ENCODE peak calls at places on chromosome 21, in five cellular contexts. D is spleen, F is Caco-2, N is OCI-LY7, O is lower leg skin. W is an unnamed sample.
A peak's percentile ranks its signal among the peaks of the same experiment; 100 is the strongest.

GRCh38 chr21:38349111-38349746 is 92.4 kb downstream of the KCNJ15 start:
- DNase-seq in N (no peak), O (no peak), F (no peak), D (no peak), W (no peak)

GRCh38 chr21:25835397-25835796 is 100.6 kb downstream of the GABPA start:
- DNase-seq in F (no peak), D (no peak), N (no peak), O (no peak), W (no peak)

GRCh38 chr21:44434568-44434925 is 20.8 kb upstream of the LRRC3 start:
- DNase-seq in F (no peak), N (no peak), O (peak; percentile 54), D (peak; percentile 53), W (peak; percentile 1)

GRCh38 chr21:19807231-19807630 is 1191.0 kb upstream of the NCAM2 start:
- DNase-seq in N (no peak), F (no peak), D (no peak), O (no peak), W (no peak)

GRCh38 chr21:31107151-31107785 is 69.0 kb upstream of the KRTAP19-8 start:
- DNase-seq in F (no peak), D (no peak), N (no peak), O (no peak), W (no peak)

GRCh38 chr21:42063206-42063577 is 7.9 kb upstream of the UMODL1 start:
- DNase-seq in F (no peak), N (peak; percentile 83), O (no peak), D (peak; percentile 86), W (no peak)

GRCh38 chr21:35982717-35983116 is 77.6 kb downstream of the SETD4 start:
- DNase-seq in O (no peak), N (no peak), D (no peak), F (peak; percentile 18), W (no peak)

GRCh38 chr21:16534408-16535099 is 804.8 kb downstream of the USP25 start:
- DNase-seq in O (peak; percentile 94), N (no peak), F (no peak), D (no peak), W (no peak)

GRCh38 chr21:43269461-43269860 is 100.7 kb downstream of the CRYAA start:
- DNase-seq in N (peak; percentile 54), F (no peak), D (peak; percentile 75), O (no peak), W (no peak)

GRCh38 chr21:8990326-8991087 is 1530.9 kb upstream of the TPTE start:
- DNase-seq in O (peak; percentile 70), D (no peak), F (no peak), N (no peak), W (no peak)

GRCh38 chr21:41726970-41727783 is 39.7 kb downstream of the RIPK4 start:
- DNase-seq in F (peak; percentile 49), D (no peak), O (peak; percentile 93), N (no peak), W (no peak)

GRCh38 chr21:40049031-40049958 is 182.1 kb downstream of the PCP4 start:
- DNase-seq in D (no peak), F (no peak), N (no peak), O (no peak), W (no peak)

GRCh38 chr21:42377951-42378340 is 11.6 kb upstream of the TFF1 start:
- DNase-seq in D (peak; percentile 47), O (no peak), N (no peak), F (no peak), W (no peak)

GRCh38 chr21:32393677-32394001 is 827 bp upstream of the URB1 start:
- DNase-seq in O (no peak), D (no peak), F (no peak), N (no peak), W (no peak)

GRCh38 chr21:32391755-32392154 is 1.1 kb downstream of the URB1 start:
- DNase-seq in O (no peak), D (no peak), F (no peak), N (no peak), W (no peak)

GRCh38 chr21:32392299-32392879 is 423 bp downstream of the URB1 start:
- DNase-seq in F (no peak), N (peak; percentile 30), D (no peak), O (no peak), W (no peak)

GRCh38 chr21:32389337-32390015 is 3.3 kb downstream of the URB1 start:
- DNase-seq in O (no peak), F (no peak), D (peak; percentile 29), N (no peak), W (no peak)

DNA sequence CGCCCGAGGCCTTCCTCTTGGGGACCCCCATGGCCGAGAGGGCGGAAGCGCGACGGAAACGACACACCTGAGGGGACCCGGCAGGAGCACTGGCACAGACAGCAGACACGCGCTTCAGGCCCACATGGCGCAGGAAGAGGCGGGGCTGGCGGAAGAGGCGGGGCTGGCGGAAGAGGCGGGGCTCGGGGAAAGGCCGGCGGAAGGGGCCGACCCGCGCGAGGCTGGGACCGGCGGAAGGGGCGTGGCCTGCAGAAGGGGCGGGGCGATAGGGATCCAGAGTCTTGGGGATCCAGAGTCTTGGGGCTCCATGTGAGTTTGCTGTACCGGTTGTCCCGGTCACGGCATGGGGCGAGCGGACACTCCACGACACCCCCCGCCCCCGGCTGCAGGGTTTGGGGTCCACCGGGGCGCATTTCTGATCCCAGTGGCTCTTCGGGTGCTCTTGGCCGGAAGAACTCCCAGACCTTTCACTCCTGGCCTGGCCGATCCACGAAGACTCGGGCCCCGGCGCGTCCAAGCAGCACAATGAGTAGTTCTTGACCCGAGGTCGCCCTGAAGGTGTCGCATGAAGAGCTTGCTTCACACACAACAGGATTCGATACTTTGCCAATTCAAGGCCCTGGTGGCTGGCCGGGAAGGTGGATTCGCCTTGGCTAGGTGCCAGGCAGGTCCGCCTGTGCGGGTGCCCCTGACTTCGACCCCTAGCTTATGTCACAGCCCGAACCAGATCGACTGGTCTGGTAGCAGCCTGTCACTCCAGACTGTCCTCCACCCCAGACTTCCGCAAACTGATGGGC is at the start of gene URB1:
- DNase-seq in F (peak; percentile 94), D (peak; percentile 98), O (peak; percentile 98), N (peak; percentile 91), W (peak; percentile 69)
- TF ChIP-seq CTCF in F (no peak), D (no peak), O (no peak), N (no peak), W (no peak)

GRCh38 chr21:32474179-32475059 is 61.9 kb downstream of the EVA1C start:
- DNase-seq in O (peak; percentile 84), F (no peak), D (peak; percentile 15), N (no peak), W (no peak)

GRCh38 chr21:32477424-32477745 is 64.9 kb downstream of the EVA1C start:
- DNase-seq in F (no peak), D (peak; percentile 35), O (peak; percentile 60), N (no peak), W (no peak)

GRCh38 chr21:32472890-32473765 is 60.6 kb downstream of the EVA1C start:
- DNase-seq in O (peak; percentile 53), N (no peak), F (no peak), D (peak; percentile 38), W (no peak)

GRCh38 chr21:32476661-32477423 is 64.3 kb downstream of the EVA1C start:
- DNase-seq in O (peak; percentile 70), N (no peak), F (no peak), D (peak; percentile 47), W (no peak)

GRCh38 chr21:32475162-32475812 is 62.8 kb downstream of the EVA1C start:
- DNase-seq in N (no peak), F (no peak), D (no peak), O (no peak), W (no peak)
- TF ChIP-seq CTCF in N (no peak), F (no peak), D (no peak), O (no peak), W (no peak)

GRCh38 chr21:22536511-22536910 is 1538.3 kb downstream of the NCAM2 start:
- DNase-seq in O (no peak), D (no peak), N (no peak), F (no peak), W (no peak)
- TF ChIP-seq CTCF in O (no peak), D (no peak), N (no peak), F (no peak), W (no peak)

GRCh38 chr21:46285761-46286667 is at the start of gene YBEY:
- DNase-seq in F (peak; percentile 93), O (peak; percentile 97), N (peak; percentile 92), D (peak; percentile 97), W (peak; percentile 76)
- TF ChIP-seq CTCF in F (peak; percentile 10), O (no peak), N (peak; percentile 60), D (peak; percentile 40), W (peak; percentile 51)

GRCh38 chr21:34510148-34511142 is 1.6 kb downstream of the KCNE1 start:
- DNase-seq in O (peak; percentile 91), N (peak; percentile 45), D (peak; percentile 92), F (peak; percentile 77), W (peak; percentile 32)
- TF ChIP-seq CTCF in O (no peak), N (peak; percentile 75), D (peak; percentile 59), F (peak; percentile 52), W (peak; percentile 63)

GRCh38 chr21:37166733-37167132 is 93.7 kb downstream of the TTC3 start:
- DNase-seq in O (no peak), F (peak; percentile 17), N (peak; percentile 33), D (no peak), W (no peak)
- TF ChIP-seq CTCF in O (no peak), F (no peak), N (peak; percentile 70), D (peak; percentile 8), W (peak; percentile 31)

GRCh38 chr21:26965091-26965566 is 1.8 kb downstream of the ADAMTS5 start:
- DNase-seq in F (no peak), D (peak; percentile 78), O (peak; percentile 88), N (no peak), W (no peak)

GRCh38 chr21:26966360-26966977 is 419 bp downstream of the ADAMTS5 start:
- DNase-seq in D (peak; percentile 44), O (no peak), N (no peak), F (no peak), W (no peak)

GRCh38 chr21:26966978-26967913 is at the start of gene ADAMTS5:
- DNase-seq in D (peak; percentile 78), F (no peak), N (no peak), O (peak; percentile 91), W (peak; percentile 20)

GRCh38 chr21:26964379-26964778 is 2.5 kb downstream of the ADAMTS5 start:
- DNase-seq in F (no peak), D (no peak), N (no peak), O (peak; percentile 94), W (no peak)

DNA sequence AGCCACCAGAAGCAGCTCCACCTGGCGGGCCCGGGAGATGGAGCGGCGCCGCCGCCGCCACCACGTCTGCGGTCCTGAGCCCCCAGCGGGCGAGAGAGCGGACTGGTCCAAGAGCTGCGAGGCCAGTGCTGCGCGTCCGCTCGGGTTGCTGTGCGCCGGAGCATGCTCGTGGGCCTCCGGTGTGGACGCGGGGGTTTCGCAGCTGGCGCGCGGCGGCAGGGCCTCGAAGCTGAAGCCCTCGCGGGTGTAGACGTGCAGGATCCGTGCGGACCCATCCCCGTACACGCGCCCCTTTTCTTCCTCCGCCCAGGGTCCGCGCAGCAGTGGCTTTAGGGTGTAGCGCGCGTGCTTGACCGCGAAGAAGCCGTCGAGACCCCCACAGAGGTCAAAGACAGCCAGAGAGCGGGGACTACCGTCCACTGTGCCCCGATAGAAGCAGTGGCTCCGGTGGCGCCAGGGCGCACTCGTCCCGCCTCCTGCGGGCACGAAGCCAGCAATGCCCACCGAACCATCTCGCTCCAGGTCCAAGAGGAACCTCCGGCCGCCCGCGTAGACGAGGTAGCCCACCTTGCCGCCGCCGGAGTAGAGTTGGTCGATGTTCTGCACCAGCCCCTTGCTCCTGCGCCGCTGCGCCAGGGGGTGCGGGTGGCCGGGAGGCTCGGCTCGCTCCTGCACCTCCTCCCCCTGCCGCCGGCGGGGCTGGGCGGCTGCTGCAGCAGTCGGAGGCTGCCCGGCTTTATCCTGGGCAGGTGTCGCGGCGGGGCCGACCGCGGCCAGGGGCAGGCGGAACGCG is 1.1 kb downstream of the ADAMTS5 start:
- DNase-seq in F (no peak), O (peak; percentile 86), D (peak; percentile 66), N (no peak), W (peak; percentile 71)
- TF ChIP-seq CTCF in F (no peak), O (no peak), D (peak; percentile 20), N (no peak), W (peak; percentile 71)

W was measured in progenitor cell of endocrine pancreas.